ENCODE peak calls at places on chromosomes 5 and 9, in ten cellular contexts. One of them, this sample, is unnamed.

GRCh38 chr9:6047020-6047419 is 31.6 kb upstream of the RANBP6 start:
- DNase-seq in upper lobe of left lung: no peak
- DNase-seq in transverse colon: no peak
- DNase-seq in K562: no peak
- DNase-seq in HepG2: no peak
- DNase-seq in H1: no peak
- DNase-seq in GM12878: no peak
- DNase-seq in suprapubic skin: no peak
- DNase-seq in stomach: no peak
- DNase-seq in SK-N-SH: no peak
- DNase-seq in this sample: no peak

GRCh38 chr5:172453206-172453985 is 929 bp downstream of the SH3PXD2B start:
- DNase-seq in upper lobe of left lung: peak
- DNase-seq in SK-N-SH: peak
- DNase-seq in HepG2: peak
- DNase-seq in GM12878: no peak
- DNase-seq in stomach: peak
- DNase-seq in suprapubic skin: peak
- DNase-seq in transverse colon: peak
- DNase-seq in K562: peak
- DNase-seq in H1: peak
- DNase-seq in this sample: peak

GRCh38 chr5:151174612-151175101 is 17.1 kb upstream of the ANXA6 start:
- DNase-seq in upper lobe of left lung: no peak
- DNase-seq in H1: no peak
- DNase-seq in K562: no peak
- DNase-seq in GM12878: no peak
- DNase-seq in transverse colon: no peak
- DNase-seq in HepG2: no peak
- DNase-seq in suprapubic skin: peak
- DNase-seq in stomach: no peak
- DNase-seq in SK-N-SH: no peak
- DNase-seq in this sample: no peak

GRCh38 chr5:83720805-83721431 is at the start of gene HAPLN1:
- DNase-seq in SK-N-SH: no peak
- DNase-seq in transverse colon: no peak
- DNase-seq in H1: peak
- DNase-seq in stomach: no peak
- DNase-seq in GM12878: no peak
- DNase-seq in upper lobe of left lung: no peak
- DNase-seq in suprapubic skin: no peak
- DNase-seq in K562: no peak
- DNase-seq in HepG2: no peak
- DNase-seq in this sample: no peak

GRCh38 chr5:6135977-6136376 is 242.4 kb downstream of the MED10 start:
- DNase-seq in HepG2: no peak
- DNase-seq in H1: no peak
- DNase-seq in stomach: no peak
- DNase-seq in transverse colon: no peak
- DNase-seq in K562: no peak
- DNase-seq in SK-N-SH: no peak
- DNase-seq in GM12878: peak
- DNase-seq in upper lobe of left lung: no peak
- DNase-seq in suprapubic skin: no peak
- DNase-seq in this sample: no peak

GRCh38 chr5:143680672-143681259 is 131.2 kb upstream of the HMHB1 start:
- DNase-seq in GM12878: no peak
- DNase-seq in K562: no peak
- DNase-seq in suprapubic skin: no peak
- DNase-seq in SK-N-SH: no peak
- DNase-seq in transverse colon: no peak
- DNase-seq in H1: no peak
- DNase-seq in HepG2: peak
- DNase-seq in stomach: no peak
- DNase-seq in upper lobe of left lung: no peak
- DNase-seq in this sample: no peak

GRCh38 chr9:121107881-121108280 is 33.1 kb downstream of the CNTRL start:
- DNase-seq in GM12878: no peak
- DNase-seq in upper lobe of left lung: no peak
- DNase-seq in suprapubic skin: no peak
- DNase-seq in stomach: no peak
- DNase-seq in SK-N-SH: no peak
- DNase-seq in transverse colon: no peak
- DNase-seq in HepG2: no peak
- DNase-seq in H1: no peak
- DNase-seq in K562: no peak
- DNase-seq in this sample: no peak

GRCh38 chr5:82111191-82111590 is 139.4 kb downstream of the ATG10 start:
- DNase-seq in H1: no peak
- DNase-seq in stomach: no peak
- DNase-seq in K562: peak
- DNase-seq in HepG2: no peak
- DNase-seq in suprapubic skin: no peak
- DNase-seq in upper lobe of left lung: no peak
- DNase-seq in transverse colon: no peak
- DNase-seq in GM12878: no peak
- DNase-seq in SK-N-SH: no peak
- DNase-seq in this sample: no peak

GRCh38 chr9:121790841-121791240 is 139.4 kb downstream of the DAB2IP start:
- DNase-seq in GM12878: no peak
- DNase-seq in SK-N-SH: no peak
- DNase-seq in K562: no peak
- DNase-seq in upper lobe of left lung: no peak
- DNase-seq in stomach: no peak
- DNase-seq in H1: no peak
- DNase-seq in suprapubic skin: no peak
- DNase-seq in transverse colon: no peak
- DNase-seq in HepG2: no peak
- DNase-seq in this sample: no peak

GRCh38 chr5:98368141-98368540 is 405.3 kb upstream of the RGMB start:
- DNase-seq in transverse colon: no peak
- DNase-seq in stomach: no peak
- DNase-seq in upper lobe of left lung: no peak
- DNase-seq in HepG2: no peak
- DNase-seq in SK-N-SH: no peak
- DNase-seq in K562: no peak
- DNase-seq in GM12878: no peak
- DNase-seq in suprapubic skin: no peak
- DNase-seq in H1: no peak
- DNase-seq in this sample: no peak

GRCh38 chr9:130043654-130044623 is 950 bp upstream of the FNBP1 start:
- DNase-seq in stomach: peak
- DNase-seq in HepG2: peak
- DNase-seq in upper lobe of left lung: no peak
- DNase-seq in SK-N-SH: peak
- DNase-seq in GM12878: no peak
- DNase-seq in H1: no peak
- DNase-seq in K562: peak
- DNase-seq in transverse colon: peak
- DNase-seq in suprapubic skin: peak
- DNase-seq in this sample: peak

GRCh38 chr5:12023614-12024241 is 119.5 kb upstream of the CTNND2 start:
- DNase-seq in upper lobe of left lung: no peak
- DNase-seq in GM12878: peak
- DNase-seq in suprapubic skin: no peak
- DNase-seq in HepG2: peak
- DNase-seq in stomach: no peak
- DNase-seq in K562: no peak
- DNase-seq in H1: no peak
- DNase-seq in transverse colon: no peak
- DNase-seq in SK-N-SH: peak
- DNase-seq in this sample: no peak

GRCh38 chr9:122140368-122141193 is 19.0 kb downstream of the NDUFA8 start:
- DNase-seq in stomach: no peak
- DNase-seq in suprapubic skin: no peak
- DNase-seq in upper lobe of left lung: no peak
- DNase-seq in GM12878: no peak
- DNase-seq in K562: no peak
- DNase-seq in SK-N-SH: no peak
- DNase-seq in HepG2: peak
- DNase-seq in H1: no peak
- DNase-seq in transverse colon: no peak
- DNase-seq in this sample: no peak

GRCh38 chr5:172088801-172089200 is 82.4 kb upstream of the FBXW11 start:
- DNase-seq in SK-N-SH: no peak
- DNase-seq in transverse colon: no peak
- DNase-seq in H1: no peak
- DNase-seq in GM12878: no peak
- DNase-seq in suprapubic skin: peak
- DNase-seq in stomach: no peak
- DNase-seq in HepG2: no peak
- DNase-seq in upper lobe of left lung: peak
- DNase-seq in K562: no peak
- DNase-seq in this sample: peak

GRCh38 chr5:81825237-81825636 is 74.3 kb upstream of the SSBP2 start:
- DNase-seq in HepG2: no peak
- DNase-seq in transverse colon: peak
- DNase-seq in upper lobe of left lung: peak
- DNase-seq in stomach: peak
- DNase-seq in SK-N-SH: no peak
- DNase-seq in H1: no peak
- DNase-seq in suprapubic skin: no peak
- DNase-seq in GM12878: no peak
- DNase-seq in K562: no peak
- DNase-seq in this sample: peak

GRCh38 chr5:360277-361027 is 38.9 kb downstream of the AHRR start:
- DNase-seq in HepG2: no peak
- DNase-seq in upper lobe of left lung: peak
- DNase-seq in suprapubic skin: peak
- DNase-seq in transverse colon: no peak
- DNase-seq in H1: no peak
- DNase-seq in K562: peak
- DNase-seq in SK-N-SH: no peak
- DNase-seq in stomach: no peak
- DNase-seq in GM12878: no peak
- DNase-seq in this sample: no peak
- TF ChIP-seq POLR2AphosphoS5 in HepG2: no peak
- TF ChIP-seq POLR2AphosphoS5 in upper lobe of left lung: no peak
- TF ChIP-seq POLR2AphosphoS5 in suprapubic skin: no peak
- TF ChIP-seq POLR2AphosphoS5 in transverse colon: no peak
- TF ChIP-seq POLR2AphosphoS5 in H1: no peak
- TF ChIP-seq POLR2AphosphoS5 in K562: no peak
- TF ChIP-seq POLR2AphosphoS5 in SK-N-SH: no peak
- TF ChIP-seq POLR2AphosphoS5 in stomach: no peak
- TF ChIP-seq POLR2AphosphoS5 in GM12878: no peak
- TF ChIP-seq POLR2AphosphoS5 in this sample: no peak

GRCh38 chr5:34762321-34762871 is 76.6 kb upstream of the TTC23L start:
- DNase-seq in HepG2: no peak
- DNase-seq in SK-N-SH: peak
- DNase-seq in stomach: no peak
- DNase-seq in GM12878: no peak
- DNase-seq in suprapubic skin: no peak
- DNase-seq in K562: no peak
- DNase-seq in transverse colon: no peak
- DNase-seq in upper lobe of left lung: no peak
- DNase-seq in H1: no peak
- DNase-seq in this sample: no peak
- TF ChIP-seq EP300 in HepG2: no peak
- TF ChIP-seq EP300 in SK-N-SH: no peak
- TF ChIP-seq EP300 in stomach: no peak
- TF ChIP-seq EP300 in GM12878: no peak
- TF ChIP-seq EP300 in suprapubic skin: no peak
- TF ChIP-seq EP300 in K562: no peak
- TF ChIP-seq EP300 in transverse colon: no peak
- TF ChIP-seq EP300 in upper lobe of left lung: no peak
- TF ChIP-seq EP300 in H1: no peak
- TF ChIP-seq EP300 in this sample: no peak

GRCh38 chr5:161009817-161010216 is 157.8 kb upstream of the ATP10B start:
- DNase-seq in H1: no peak
- DNase-seq in SK-N-SH: no peak
- DNase-seq in suprapubic skin: no peak
- DNase-seq in HepG2: no peak
- DNase-seq in K562: no peak
- DNase-seq in stomach: no peak
- DNase-seq in transverse colon: no peak
- DNase-seq in upper lobe of left lung: no peak
- DNase-seq in GM12878: no peak
- DNase-seq in this sample: no peak

GRCh38 chr5:161007879-161008278 is 155.9 kb upstream of the ATP10B start:
- DNase-seq in suprapubic skin: no peak
- DNase-seq in transverse colon: no peak
- DNase-seq in GM12878: no peak
- DNase-seq in HepG2: no peak
- DNase-seq in K562: no peak
- DNase-seq in H1: no peak
- DNase-seq in upper lobe of left lung: no peak
- DNase-seq in stomach: no peak
- DNase-seq in SK-N-SH: no peak
- DNase-seq in this sample: no peak

DNA sequence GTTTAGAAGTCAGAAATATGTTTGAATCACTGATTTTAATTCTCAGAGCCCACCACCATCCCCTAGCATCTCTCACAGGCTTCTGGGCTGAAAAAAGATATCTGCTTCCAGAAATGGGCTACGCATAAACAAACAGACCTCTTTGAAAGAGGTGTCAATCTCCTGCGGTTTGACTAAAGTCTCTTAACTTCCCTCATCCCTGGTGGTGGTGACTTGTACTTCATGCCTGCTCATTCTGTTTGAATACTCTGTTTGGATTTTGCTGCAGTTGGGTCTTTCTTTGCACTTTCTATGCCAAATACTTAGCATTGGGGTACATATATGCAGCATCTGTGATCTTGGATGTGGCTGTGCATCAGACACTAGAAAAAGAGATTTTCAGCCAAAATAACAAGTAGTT is 157.2 kb upstream of the ATP10B start:
- DNase-seq in SK-N-SH: no peak
- DNase-seq in stomach: no peak
- DNase-seq in H1: no peak
- DNase-seq in upper lobe of left lung: no peak
- DNase-seq in transverse colon: no peak
- DNase-seq in GM12878: no peak
- DNase-seq in suprapubic skin: no peak
- DNase-seq in HepG2: no peak
- DNase-seq in K562: no peak
- DNase-seq in this sample: no peak
- TF ChIP-seq CTCF in SK-N-SH: no peak
- TF ChIP-seq CTCF in stomach: no peak
- TF ChIP-seq CTCF in H1: no peak
- TF ChIP-seq CTCF in upper lobe of left lung: no peak
- TF ChIP-seq CTCF in transverse colon: no peak
- TF ChIP-seq CTCF in GM12878: no peak
- TF ChIP-seq CTCF in suprapubic skin: no peak
- TF ChIP-seq CTCF in HepG2: no peak
- TF ChIP-seq CTCF in K562: no peak
- TF ChIP-seq CTCF in this sample: no peak

DNA sequence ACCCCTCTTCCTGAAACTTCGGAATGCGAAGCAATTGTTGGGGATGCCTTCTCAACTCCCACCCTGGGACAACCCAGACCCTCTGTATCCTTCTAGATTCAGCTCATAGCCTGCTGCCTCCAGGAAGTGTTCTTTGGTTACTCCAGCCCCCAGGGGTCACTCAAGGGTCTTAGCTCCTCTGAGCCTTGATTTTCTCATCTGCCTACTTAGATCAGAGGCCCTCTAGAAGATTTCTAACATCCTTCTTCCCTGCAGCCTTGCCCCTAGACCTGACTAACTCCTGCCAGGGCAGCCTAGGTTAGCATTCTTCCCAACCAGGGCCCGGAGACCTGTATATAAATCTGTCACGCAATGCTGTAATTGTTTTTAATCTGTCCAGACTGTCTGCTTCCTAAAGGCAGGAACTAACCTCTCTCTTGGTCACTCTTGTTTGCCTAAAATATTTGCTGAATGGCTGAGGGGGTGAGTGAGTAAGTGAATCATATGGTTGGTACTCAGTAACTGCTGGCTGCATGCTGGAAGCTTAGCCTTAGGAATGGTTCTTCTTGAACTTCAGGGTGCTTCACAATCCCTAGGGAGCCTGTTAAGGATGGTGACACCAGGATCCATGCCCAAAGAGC is 8.2 kb downstream of the GALNT10 start:
- DNase-seq in K562: no peak
- DNase-seq in GM12878: no peak
- DNase-seq in HepG2: peak
- DNase-seq in upper lobe of left lung: no peak
- DNase-seq in stomach: no peak
- DNase-seq in suprapubic skin: no peak
- DNase-seq in SK-N-SH: no peak
- DNase-seq in transverse colon: no peak
- DNase-seq in H1: no peak
- DNase-seq in this sample: no peak
- TF ChIP-seq POLR2AphosphoS5 in K562: no peak
- TF ChIP-seq POLR2AphosphoS5 in GM12878: no peak
- TF ChIP-seq POLR2AphosphoS5 in HepG2: no peak
- TF ChIP-seq POLR2AphosphoS5 in upper lobe of left lung: no peak
- TF ChIP-seq POLR2AphosphoS5 in stomach: no peak
- TF ChIP-seq POLR2AphosphoS5 in suprapubic skin: no peak
- TF ChIP-seq POLR2AphosphoS5 in SK-N-SH: no peak
- TF ChIP-seq POLR2AphosphoS5 in transverse colon: no peak
- TF ChIP-seq POLR2AphosphoS5 in H1: no peak
- TF ChIP-seq POLR2AphosphoS5 in this sample: no peak